ENCODE peak calls at places on chromosomes 3 and 15, in eight cellular contexts. One of them, this sample, is unnamed.

GRCh38 chr3:8286749-8287148 is 214.9 kb upstream of the LMCD1 start:
- DNase-seq in pancreas: no peak
- DNase-seq in A549: no peak
- DNase-seq in K562: no peak
- DNase-seq in fibroblast of lung: no peak
- DNase-seq in GM13976: no peak
- DNase-seq in AG04450: no peak
- DNase-seq in body of pancreas: no peak
- DNase-seq in this sample: no peak

GRCh38 chr3:20648294-20648693 is 462.3 kb upstream of the SGO1 start:
- DNase-seq in pancreas: no peak
- DNase-seq in A549: peak
- DNase-seq in K562: no peak
- DNase-seq in fibroblast of lung: peak
- DNase-seq in GM13976: no peak
- DNase-seq in AG04450: peak
- DNase-seq in body of pancreas: no peak
- DNase-seq in this sample: no peak

GRCh38 chr3:17158941-17159682 is 274.4 kb downstream of the PLCL2 start:
- DNase-seq in pancreas: no peak
- DNase-seq in A549: no peak
- DNase-seq in K562: no peak
- DNase-seq in fibroblast of lung: no peak
- DNase-seq in GM13976: no peak
- DNase-seq in AG04450: no peak
- DNase-seq in body of pancreas: peak
- DNase-seq in this sample: no peak

GRCh38 chr15:51335538-51335961 is 2.8 kb downstream of the CYP19A1 start:
- DNase-seq in pancreas: no peak
- DNase-seq in A549: no peak
- DNase-seq in K562: no peak
- DNase-seq in fibroblast of lung: no peak
- DNase-seq in GM13976: peak
- DNase-seq in AG04450: no peak
- DNase-seq in body of pancreas: no peak
- DNase-seq in this sample: no peak

GRCh38 chr3:94167796-94168195 is 104.9 kb downstream of the NSUN3 start:
- DNase-seq in pancreas: no peak
- DNase-seq in A549: no peak
- DNase-seq in K562: no peak
- DNase-seq in fibroblast of lung: no peak
- DNase-seq in GM13976: no peak
- DNase-seq in AG04450: no peak
- DNase-seq in body of pancreas: no peak
- DNase-seq in this sample: no peak

GRCh38 chr15:29121907-29122306 is 147.7 kb downstream of the NSMCE3 start:
- DNase-seq in pancreas: no peak
- DNase-seq in A549: no peak
- DNase-seq in K562: no peak
- DNase-seq in fibroblast of lung: no peak
- DNase-seq in GM13976: no peak
- DNase-seq in AG04450: no peak
- DNase-seq in body of pancreas: no peak
- DNase-seq in this sample: no peak

GRCh38 chr3:6421666-6422065 is 439.2 kb upstream of the GRM7 start:
- DNase-seq in pancreas: no peak
- DNase-seq in A549: no peak
- DNase-seq in K562: no peak
- DNase-seq in fibroblast of lung: no peak
- DNase-seq in GM13976: no peak
- DNase-seq in AG04450: no peak
- DNase-seq in body of pancreas: no peak
- DNase-seq in this sample: no peak

GRCh38 chr15:36075333-36075732 is 504.1 kb upstream of the CDIN1 start:
- DNase-seq in pancreas: no peak
- DNase-seq in A549: no peak
- DNase-seq in K562: no peak
- DNase-seq in fibroblast of lung: peak
- DNase-seq in GM13976: no peak
- DNase-seq in AG04450: peak
- DNase-seq in body of pancreas: no peak
- DNase-seq in this sample: no peak

GRCh38 chr3:139561959-139562676 is 22.6 kb upstream of the RBP1 start:
- DNase-seq in pancreas: peak
- DNase-seq in A549: peak
- DNase-seq in K562: peak
- DNase-seq in fibroblast of lung: peak
- DNase-seq in GM13976: no peak
- DNase-seq in AG04450: peak
- DNase-seq in body of pancreas: peak
- DNase-seq in this sample: peak

GRCh38 chr3:27889745-27890144 is 167.6 kb upstream of the EOMES start:
- DNase-seq in pancreas: no peak
- DNase-seq in A549: no peak
- DNase-seq in K562: no peak
- DNase-seq in fibroblast of lung: no peak
- DNase-seq in GM13976: no peak
- DNase-seq in AG04450: no peak
- DNase-seq in body of pancreas: no peak
- DNase-seq in this sample: no peak

GRCh38 chr15:67521770-67522568 is 1.0 kb downstream of the C15orf61 start:
- DNase-seq in pancreas: no peak
- DNase-seq in A549: peak
- DNase-seq in K562: no peak
- DNase-seq in fibroblast of lung: peak
- DNase-seq in GM13976: no peak
- DNase-seq in AG04450: no peak
- DNase-seq in body of pancreas: peak
- DNase-seq in this sample: no peak

GRCh38 chr15:77727635-77728311 is 95.1 kb upstream of the LINGO1 start:
- DNase-seq in pancreas: no peak
- DNase-seq in A549: no peak
- DNase-seq in K562: no peak
- DNase-seq in fibroblast of lung: no peak
- DNase-seq in GM13976: no peak
- DNase-seq in AG04450: no peak
- DNase-seq in body of pancreas: no peak
- DNase-seq in this sample: no peak

GRCh38 chr15:100041380-100041779 is 300.4 kb downstream of the ADAMTS17 start:
- DNase-seq in pancreas: no peak
- DNase-seq in A549: no peak
- DNase-seq in K562: no peak
- DNase-seq in fibroblast of lung: peak
- DNase-seq in GM13976: no peak
- DNase-seq in AG04450: no peak
- DNase-seq in body of pancreas: no peak
- DNase-seq in this sample: no peak

GRCh38 chr3:106963446-106963845 is 413.8 kb upstream of the CCDC54 start:
- DNase-seq in pancreas: no peak
- DNase-seq in A549: no peak
- DNase-seq in K562: no peak
- DNase-seq in fibroblast of lung: peak
- DNase-seq in GM13976: no peak
- DNase-seq in AG04450: no peak
- DNase-seq in body of pancreas: no peak
- DNase-seq in this sample: no peak

GRCh38 chr3:114411292-114411691 is 117.5 kb downstream of the TIGIT start:
- DNase-seq in pancreas: no peak
- DNase-seq in A549: no peak
- DNase-seq in K562: no peak
- DNase-seq in fibroblast of lung: peak
- DNase-seq in GM13976: no peak
- DNase-seq in AG04450: no peak
- DNase-seq in body of pancreas: no peak
- DNase-seq in this sample: no peak

DNA sequence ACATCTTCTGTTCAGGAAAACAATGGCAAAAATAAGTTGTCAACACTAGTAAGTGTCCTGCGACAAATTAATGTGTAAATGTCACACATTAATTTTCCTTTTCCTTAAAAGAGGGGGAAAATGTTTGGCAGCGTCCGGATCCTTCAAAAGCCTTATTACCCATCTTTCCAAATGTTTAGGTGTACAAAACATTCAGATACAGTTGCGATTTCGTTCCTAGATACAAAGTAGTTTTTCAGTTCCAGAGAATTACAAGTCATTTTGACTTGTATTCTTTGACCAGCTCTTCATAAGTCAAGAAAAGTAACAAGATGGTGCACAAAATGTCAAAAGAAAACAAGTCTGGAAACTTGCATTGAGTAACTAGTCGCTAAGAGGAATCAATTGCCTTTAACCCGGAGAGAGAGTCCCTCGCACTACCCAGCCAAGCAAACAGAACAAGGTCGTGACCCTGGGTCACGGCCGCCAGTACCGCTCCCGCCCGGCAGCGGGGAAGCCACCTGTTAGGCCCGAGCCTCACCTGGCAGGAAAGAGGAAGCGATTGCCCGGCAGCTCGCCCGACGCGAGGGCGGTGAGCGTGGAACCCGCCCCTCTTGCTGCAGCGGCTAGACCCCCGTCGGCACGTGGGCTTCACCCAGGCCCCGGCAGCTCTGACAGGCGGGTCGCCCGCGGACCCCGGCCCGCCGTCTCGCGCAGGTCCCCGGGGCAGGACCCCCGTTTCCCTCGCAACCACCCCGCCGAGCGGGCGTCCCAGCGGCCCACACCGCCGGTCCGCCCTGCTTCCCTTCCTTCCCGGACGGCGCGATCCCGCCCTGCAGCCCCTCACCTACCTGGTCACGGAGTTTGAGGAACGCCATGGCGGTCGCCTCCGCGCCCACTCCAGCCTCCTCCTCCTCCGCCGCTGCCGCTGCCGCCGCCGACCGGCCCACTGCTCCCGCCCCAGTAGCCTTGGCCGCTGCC is 61.0 kb upstream of the ANKRD28 start:
- DNase-seq in pancreas: peak
- DNase-seq in A549: peak
- DNase-seq in K562: peak
- DNase-seq in fibroblast of lung: peak
- DNase-seq in GM13976: peak
- DNase-seq in AG04450: no peak
- DNase-seq in body of pancreas: peak
- DNase-seq in this sample: peak
- TF ChIP-seq CTCF in pancreas: no peak
- TF ChIP-seq CTCF in A549: no peak
- TF ChIP-seq CTCF in K562: no peak
- TF ChIP-seq CTCF in fibroblast of lung: no peak
- TF ChIP-seq CTCF in GM13976: no peak
- TF ChIP-seq CTCF in AG04450: no peak
- TF ChIP-seq CTCF in body of pancreas: peak
- TF ChIP-seq CTCF in this sample: no peak

GRCh38 chr3:157785071-157785826 is 282.0 kb upstream of the VEPH1 start:
- DNase-seq in pancreas: no peak
- DNase-seq in A549: peak
- DNase-seq in K562: peak
- DNase-seq in fibroblast of lung: peak
- DNase-seq in GM13976: no peak
- DNase-seq in AG04450: peak
- DNase-seq in body of pancreas: peak
- DNase-seq in this sample: no peak
- TF ChIP-seq CTCF in pancreas: no peak
- TF ChIP-seq CTCF in A549: no peak
- TF ChIP-seq CTCF in K562: no peak
- TF ChIP-seq CTCF in fibroblast of lung: no peak
- TF ChIP-seq CTCF in GM13976: no peak
- TF ChIP-seq CTCF in AG04450: no peak
- TF ChIP-seq CTCF in body of pancreas: no peak
- TF ChIP-seq CTCF in this sample: no peak

GRCh38 chr3:38532529-38532928 is 36.4 kb downstream of the EXOG start:
- DNase-seq in pancreas: no peak
- DNase-seq in A549: no peak
- DNase-seq in K562: no peak
- DNase-seq in fibroblast of lung: no peak
- DNase-seq in GM13976: no peak
- DNase-seq in AG04450: no peak
- DNase-seq in body of pancreas: no peak
- DNase-seq in this sample: no peak

GRCh38 chr3:38526792-38527191 is 30.7 kb downstream of the EXOG start:
- DNase-seq in pancreas: no peak
- DNase-seq in A549: no peak
- DNase-seq in K562: no peak
- DNase-seq in fibroblast of lung: no peak
- DNase-seq in GM13976: no peak
- DNase-seq in AG04450: no peak
- DNase-seq in body of pancreas: no peak
- DNase-seq in this sample: no peak

GRCh38 chr3:38524141-38524739 is 28.1 kb downstream of the EXOG start:
- DNase-seq in pancreas: no peak
- DNase-seq in A549: no peak
- DNase-seq in K562: no peak
- DNase-seq in fibroblast of lung: no peak
- DNase-seq in GM13976: no peak
- DNase-seq in AG04450: no peak
- DNase-seq in body of pancreas: no peak
- DNase-seq in this sample: no peak

GRCh38 chr3:38533285-38533994 is 37.3 kb downstream of the EXOG start:
- DNase-seq in pancreas: no peak
- DNase-seq in A549: no peak
- DNase-seq in K562: peak
- DNase-seq in fibroblast of lung: no peak
- DNase-seq in GM13976: no peak
- DNase-seq in AG04450: no peak
- DNase-seq in body of pancreas: no peak
- DNase-seq in this sample: no peak

DNA sequence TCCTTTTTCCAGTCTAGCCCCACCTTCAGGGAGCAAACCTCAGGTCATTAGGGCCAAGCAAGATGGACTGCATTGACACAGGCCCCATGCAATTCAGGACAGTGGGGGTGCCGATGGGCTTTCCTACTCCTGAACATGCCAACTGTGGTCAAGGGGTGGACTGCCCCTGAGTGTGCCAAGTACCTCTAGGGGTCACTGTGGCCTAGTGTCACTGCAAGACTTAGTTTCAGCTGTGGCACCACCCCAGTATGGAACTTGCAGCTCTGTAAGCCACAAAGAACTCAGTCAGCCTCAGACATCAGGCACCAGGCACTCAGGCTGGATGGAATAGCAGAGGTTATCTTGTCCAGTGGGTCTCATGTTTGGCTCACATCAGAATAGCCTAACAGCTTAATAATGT is 32.3 kb downstream of the EXOG start:
- DNase-seq in pancreas: no peak
- DNase-seq in A549: peak
- DNase-seq in K562: no peak
- DNase-seq in fibroblast of lung: no peak
- DNase-seq in GM13976: no peak
- DNase-seq in AG04450: no peak
- DNase-seq in body of pancreas: no peak
- DNase-seq in this sample: no peak
- TF ChIP-seq CTCF in pancreas: no peak
- TF ChIP-seq CTCF in A549: peak
- TF ChIP-seq CTCF in K562: peak
- TF ChIP-seq CTCF in fibroblast of lung: no peak
- TF ChIP-seq CTCF in GM13976: no peak
- TF ChIP-seq CTCF in AG04450: no peak
- TF ChIP-seq CTCF in body of pancreas: no peak
- TF ChIP-seq CTCF in this sample: no peak

DNA sequence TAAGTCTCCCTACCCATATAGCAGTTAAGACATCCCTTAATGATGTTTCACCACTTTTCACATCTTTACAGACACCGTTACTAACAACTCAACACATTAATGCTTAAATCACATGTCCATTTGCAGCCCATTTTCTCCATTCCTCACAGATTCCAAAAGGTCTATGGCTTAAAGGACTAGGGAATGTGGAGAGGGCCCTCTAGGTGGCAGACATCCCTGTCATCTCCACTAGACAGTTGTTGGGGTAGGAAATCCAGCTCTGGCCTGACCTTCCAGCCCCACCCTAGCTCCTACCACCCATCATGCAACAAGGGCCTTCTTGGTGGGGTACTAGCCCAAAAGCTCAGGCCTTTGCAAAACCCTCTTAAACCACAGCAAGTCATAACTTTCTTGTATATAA is 25.2 kb downstream of the CPEB1 start:
- DNase-seq in pancreas: no peak
- DNase-seq in A549: peak
- DNase-seq in K562: peak
- DNase-seq in fibroblast of lung: no peak
- DNase-seq in GM13976: no peak
- DNase-seq in AG04450: no peak
- DNase-seq in body of pancreas: no peak
- DNase-seq in this sample: no peak
- TF ChIP-seq CTCF in pancreas: no peak
- TF ChIP-seq CTCF in A549: peak
- TF ChIP-seq CTCF in K562: peak
- TF ChIP-seq CTCF in fibroblast of lung: no peak
- TF ChIP-seq CTCF in GM13976: no peak
- TF ChIP-seq CTCF in AG04450: no peak
- TF ChIP-seq CTCF in body of pancreas: no peak
- TF ChIP-seq CTCF in this sample: no peak

This sample was measured in neural crest cell.